ENCODE peak calls at places on chromosomes 1 and 21, in four cellular contexts. One of them, this sample, is unnamed.

GRCh38 chr1:16905112-16905855 is 9.5 kb downstream of the RNU1-2 start:
- DNase-seq in DND-41: peak
- DNase-seq in CD4-positive, alpha-beta T cell: no peak
- DNase-seq in RWPE1: peak
- DNase-seq in this sample: peak

GRCh38 chr1:105626276-105626987 is 1430.0 kb upstream of the PRMT6 start:
- DNase-seq in RWPE1: no peak
- DNase-seq in DND-41: no peak
- DNase-seq in CD4-positive, alpha-beta T cell: no peak
- DNase-seq in this sample: no peak

GRCh38 chr1:206025283-206025820 is 1.7 kb upstream of the CTSE start:
- DNase-seq in CD4-positive, alpha-beta T cell: no peak
- DNase-seq in RWPE1: no peak
- DNase-seq in DND-41: no peak
- DNase-seq in this sample: no peak

GRCh38 chr21:45555557-45556301 is 13.5 kb upstream of the SLC19A1 start:
- DNase-seq in DND-41: peak
- DNase-seq in CD4-positive, alpha-beta T cell: peak
- DNase-seq in RWPE1: peak
- DNase-seq in this sample: no peak

GRCh38 chr1:41361495-41362356 is 492 bp downstream of the FOXO6 start:
- DNase-seq in DND-41: no peak
- DNase-seq in CD4-positive, alpha-beta T cell: no peak
- DNase-seq in RWPE1: no peak
- DNase-seq in this sample: no peak

GRCh38 chr1:193558491-193559028 is 372.1 kb upstream of the B3GALT2 start:
- DNase-seq in RWPE1: peak
- DNase-seq in CD4-positive, alpha-beta T cell: no peak
- DNase-seq in DND-41: no peak
- DNase-seq in this sample: no peak

GRCh38 chr21:25964009-25964408 is 206.6 kb downstream of the APP start:
- DNase-seq in DND-41: no peak
- DNase-seq in CD4-positive, alpha-beta T cell: no peak
- DNase-seq in RWPE1: no peak
- DNase-seq in this sample: no peak

GRCh38 chr1:84298688-84299535 is 2.6 kb upstream of the SAMD13 start:
- DNase-seq in CD4-positive, alpha-beta T cell: no peak
- DNase-seq in DND-41: peak
- DNase-seq in RWPE1: peak
- DNase-seq in this sample: no peak

GRCh38 chr21:16084776-16085364 is 355.1 kb downstream of the USP25 start:
- DNase-seq in DND-41: no peak
- DNase-seq in RWPE1: no peak
- DNase-seq in CD4-positive, alpha-beta T cell: no peak
- DNase-seq in this sample: no peak

GRCh38 chr1:241837901-241838300 is 10.1 kb upstream of the EXO1 start:
- DNase-seq in CD4-positive, alpha-beta T cell: no peak
- DNase-seq in DND-41: no peak
- DNase-seq in RWPE1: no peak
- DNase-seq in this sample: no peak

GRCh38 chr1:222928212-222928611 is 113.4 kb downstream of the DISP1 start:
- DNase-seq in DND-41: no peak
- DNase-seq in RWPE1: no peak
- DNase-seq in CD4-positive, alpha-beta T cell: no peak
- DNase-seq in this sample: peak

GRCh38 chr1:91761303-91761721 is 124.6 kb downstream of the TGFBR3 start:
- DNase-seq in RWPE1: no peak
- DNase-seq in CD4-positive, alpha-beta T cell: no peak
- DNase-seq in DND-41: no peak
- DNase-seq in this sample: no peak

GRCh38 chr21:35239811-35240219 is 190.7 kb upstream of the RUNX1 start:
- DNase-seq in CD4-positive, alpha-beta T cell: no peak
- DNase-seq in RWPE1: no peak
- DNase-seq in DND-41: no peak
- DNase-seq in this sample: no peak

GRCh38 chr1:183180634-183181056 is 5.4 kb upstream of the LAMC2 start:
- DNase-seq in CD4-positive, alpha-beta T cell: no peak
- DNase-seq in RWPE1: peak
- DNase-seq in DND-41: no peak
- DNase-seq in this sample: no peak

GRCh38 chr21:34280389-34280795 is 83.4 kb upstream of the KCNE2 start:
- DNase-seq in CD4-positive, alpha-beta T cell: no peak
- DNase-seq in RWPE1: peak
- DNase-seq in DND-41: no peak
- DNase-seq in this sample: no peak

GRCh38 chr1:236534164-236534651 is 10.4 kb downstream of the LGALS8 start:
- DNase-seq in CD4-positive, alpha-beta T cell: no peak
- DNase-seq in DND-41: no peak
- DNase-seq in RWPE1: no peak
- DNase-seq in this sample: no peak

GRCh38 chr1:230208619-230209261 is 141.7 kb downstream of the GALNT2 start:
- DNase-seq in CD4-positive, alpha-beta T cell: no peak
- DNase-seq in DND-41: no peak
- DNase-seq in RWPE1: no peak
- DNase-seq in this sample: no peak

GRCh38 chr21:44773291-44773932 is 28.2 kb downstream of the UBE2G2 start:
- DNase-seq in DND-41: no peak
- DNase-seq in CD4-positive, alpha-beta T cell: no peak
- DNase-seq in RWPE1: no peak
- DNase-seq in this sample: no peak

GRCh38 chr1:22143065-22143514 is at the start of gene WNT4:
- DNase-seq in RWPE1: peak
- DNase-seq in DND-41: no peak
- DNase-seq in CD4-positive, alpha-beta T cell: no peak
- DNase-seq in this sample: no peak

GRCh38 chr1:157751283-157751682 is 25.6 kb downstream of the FCRL2 start:
- DNase-seq in RWPE1: no peak
- DNase-seq in CD4-positive, alpha-beta T cell: no peak
- DNase-seq in DND-41: no peak
- DNase-seq in this sample: no peak

GRCh38 chr1:35524106-35524505 is 33.1 kb downstream of the KIAA0319L start:
- DNase-seq in CD4-positive, alpha-beta T cell: no peak
- DNase-seq in DND-41: no peak
- DNase-seq in RWPE1: no peak
- DNase-seq in this sample: no peak

GRCh38 chr1:240515505-240515904 is 96.5 kb downstream of the GREM2 start:
- DNase-seq in CD4-positive, alpha-beta T cell: no peak
- DNase-seq in DND-41: no peak
- DNase-seq in RWPE1: no peak
- DNase-seq in this sample: no peak

GRCh38 chr21:38990424-38990794 is 184.7 kb downstream of the ETS2 start:
- DNase-seq in DND-41: no peak
- DNase-seq in RWPE1: no peak
- DNase-seq in CD4-positive, alpha-beta T cell: no peak
- DNase-seq in this sample: no peak

GRCh38 chr1:178513278-178513983 is 522 bp downstream of the TEX35 start:
- DNase-seq in CD4-positive, alpha-beta T cell: no peak
- DNase-seq in DND-41: no peak
- DNase-seq in RWPE1: no peak
- DNase-seq in this sample: no peak

GRCh38 chr21:42654179-42654912 is 925 bp downstream of the PDE9A start:
- DNase-seq in CD4-positive, alpha-beta T cell: no peak
- DNase-seq in DND-41: peak
- DNase-seq in RWPE1: no peak
- DNase-seq in this sample: no peak

GRCh38 chr1:155192346-155193274 is 15.1 kb downstream of the THBS3 start:
- DNase-seq in DND-41: no peak
- DNase-seq in CD4-positive, alpha-beta T cell: peak
- DNase-seq in RWPE1: no peak
- DNase-seq in this sample: no peak

GRCh38 chr1:47235280-47235679 is 3.3 kb upstream of the TAL1 start:
- DNase-seq in CD4-positive, alpha-beta T cell: no peak
- DNase-seq in RWPE1: no peak
- DNase-seq in DND-41: no peak
- DNase-seq in this sample: no peak

GRCh38 chr1:212478467-212479025 is 45.8 kb downstream of the NENF start:
- DNase-seq in DND-41: no peak
- DNase-seq in CD4-positive, alpha-beta T cell: no peak
- DNase-seq in RWPE1: no peak
- DNase-seq in this sample: no peak

GRCh38 chr1:99250724-99251123 is 13.6 kb upstream of the PLPPR4 start:
- DNase-seq in CD4-positive, alpha-beta T cell: no peak
- DNase-seq in DND-41: no peak
- DNase-seq in RWPE1: no peak
- DNase-seq in this sample: no peak

GRCh38 chr21:33114276-33114675 is 44.3 kb downstream of the OLIG1 start:
- DNase-seq in CD4-positive, alpha-beta T cell: no peak
- DNase-seq in DND-41: no peak
- DNase-seq in RWPE1: no peak
- DNase-seq in this sample: no peak

GRCh38 chr1:101781437-101781836 is 215.3 kb downstream of the OLFM3 start:
- DNase-seq in DND-41: peak
- DNase-seq in CD4-positive, alpha-beta T cell: no peak
- DNase-seq in RWPE1: no peak
- DNase-seq in this sample: no peak

GRCh38 chr1:109671067-109671466 is 3.2 kb downstream of the GSTM2 start:
- DNase-seq in CD4-positive, alpha-beta T cell: no peak
- DNase-seq in DND-41: no peak
- DNase-seq in RWPE1: no peak
- DNase-seq in this sample: no peak

DNA sequence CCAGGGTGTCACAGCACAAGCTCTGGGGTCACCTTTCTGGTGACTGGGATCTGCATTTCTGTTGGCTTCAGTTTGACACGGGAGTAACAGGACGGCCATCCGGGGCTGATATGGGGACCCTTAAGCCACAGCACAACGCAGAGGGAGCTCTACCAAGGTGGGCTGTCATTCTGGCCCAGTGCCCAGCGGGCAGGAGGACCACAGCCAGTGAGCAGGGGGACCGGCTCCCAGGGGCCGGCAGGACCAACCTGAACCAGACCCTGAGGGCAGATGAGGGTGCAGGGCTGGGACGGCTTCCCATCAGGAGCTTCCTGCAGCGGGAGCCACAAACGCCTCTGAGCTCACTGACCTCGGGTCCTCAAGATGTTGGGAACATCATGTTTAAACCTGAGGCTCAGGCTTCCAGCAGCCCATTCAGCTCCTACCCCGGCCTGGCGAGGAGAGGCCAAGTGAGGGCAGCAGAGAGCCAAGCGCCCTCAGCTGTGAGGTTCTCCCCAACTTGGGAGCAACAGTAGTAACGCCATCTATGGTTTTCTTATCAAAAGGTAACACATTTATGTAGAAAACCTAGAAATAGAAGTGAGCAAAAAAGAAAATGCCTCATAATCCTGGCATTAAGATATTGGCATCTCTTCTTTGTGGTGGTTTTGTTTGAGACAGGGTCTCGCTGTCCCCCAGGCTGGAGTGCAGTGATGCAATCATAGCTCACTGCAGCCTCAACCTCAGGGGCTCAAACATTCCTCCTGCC is 26.8 kb downstream of the TMEM201 start:
- DNase-seq in CD4-positive, alpha-beta T cell: peak
- DNase-seq in DND-41: peak
- DNase-seq in RWPE1: peak
- DNase-seq in this sample: no peak
- TF ChIP-seq CTCF in CD4-positive, alpha-beta T cell: peak
- TF ChIP-seq CTCF in DND-41: peak
- TF ChIP-seq CTCF in RWPE1: peak
- TF ChIP-seq CTCF in this sample: no peak

GRCh38 chr1:85846706-85847105 is 138.5 kb upstream of the ZNHIT6 start:
- DNase-seq in CD4-positive, alpha-beta T cell: no peak
- DNase-seq in DND-41: no peak
- DNase-seq in RWPE1: no peak
- DNase-seq in this sample: no peak

GRCh38 chr1:85849660-85850059 is 141.4 kb upstream of the ZNHIT6 start:
- DNase-seq in CD4-positive, alpha-beta T cell: no peak
- DNase-seq in RWPE1: no peak
- DNase-seq in DND-41: no peak
- DNase-seq in this sample: no peak

GRCh38 chr1:85847356-85847755 is 139.1 kb upstream of the ZNHIT6 start:
- DNase-seq in RWPE1: no peak
- DNase-seq in CD4-positive, alpha-beta T cell: no peak
- DNase-seq in DND-41: no peak
- DNase-seq in this sample: no peak

GRCh38 chr1:85850238-85850637 is 142.0 kb upstream of the ZNHIT6 start:
- DNase-seq in CD4-positive, alpha-beta T cell: no peak
- DNase-seq in DND-41: no peak
- DNase-seq in RWPE1: peak
- DNase-seq in this sample: no peak
- TF ChIP-seq CTCF in CD4-positive, alpha-beta T cell: no peak
- TF ChIP-seq CTCF in DND-41: peak
- TF ChIP-seq CTCF in RWPE1: no peak
- TF ChIP-seq CTCF in this sample: no peak

GRCh38 chr1:238606896-238607295 is 716.2 kb upstream of the ZP4 start:
- DNase-seq in DND-41: no peak
- DNase-seq in RWPE1: peak
- DNase-seq in CD4-positive, alpha-beta T cell: no peak
- DNase-seq in this sample: no peak

GRCh38 chr1:238606457-238606856 is 715.7 kb upstream of the ZP4 start:
- DNase-seq in CD4-positive, alpha-beta T cell: no peak
- DNase-seq in DND-41: no peak
- DNase-seq in RWPE1: no peak
- DNase-seq in this sample: no peak

DNA sequence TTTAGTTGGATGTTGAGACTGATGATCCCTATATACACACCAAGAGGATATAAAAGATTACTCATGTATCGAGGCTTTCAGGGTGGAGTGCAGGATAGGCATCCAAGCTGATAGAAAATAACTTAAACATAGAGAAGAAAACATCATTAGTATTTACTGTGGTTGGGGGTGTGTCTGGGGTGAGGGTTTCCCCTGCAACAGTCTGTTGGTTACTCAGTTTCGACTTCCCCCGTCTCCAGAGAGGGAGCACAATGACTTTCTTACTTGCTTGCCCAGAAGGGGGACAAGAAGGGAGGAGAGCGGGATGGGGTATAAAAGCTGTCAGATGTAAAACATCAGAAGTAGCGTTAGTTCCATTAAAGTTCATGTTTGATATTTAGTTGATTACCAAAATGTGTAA is 717.4 kb upstream of the ZP4 start:
- DNase-seq in RWPE1: no peak
- DNase-seq in DND-41: no peak
- DNase-seq in CD4-positive, alpha-beta T cell: no peak
- DNase-seq in this sample: no peak
- TF ChIP-seq CTCF in RWPE1: no peak
- TF ChIP-seq CTCF in DND-41: no peak
- TF ChIP-seq CTCF in CD4-positive, alpha-beta T cell: no peak
- TF ChIP-seq CTCF in this sample: no peak

GRCh38 chr1:170370087-170370486 is 161.9 kb upstream of the GORAB start:
- DNase-seq in RWPE1: no peak
- DNase-seq in DND-41: no peak
- DNase-seq in CD4-positive, alpha-beta T cell: no peak
- DNase-seq in this sample: no peak
- TF ChIP-seq CTCF in RWPE1: no peak
- TF ChIP-seq CTCF in DND-41: no peak
- TF ChIP-seq CTCF in CD4-positive, alpha-beta T cell: no peak
- TF ChIP-seq CTCF in this sample: no peak